ENCODE peak calls at places on chromosome 3, in nine cellular contexts. E, X, B, Q, R, D, I, K and A are unnamed samples. For H3K4me1, the result is how much of the 10 kb centered on the place peaks cover.

GRCh38 chr3:169243122-169243521 is 420.4 kb downstream of the MECOM start:
- DNase-seq in Q (no peak), E (no peak), D (no peak), X (peak), I (no peak), R (no peak), B (no peak), K (no peak), A (no peak)

GRCh38 chr3:88005066-88005465 is 53.7 kb downstream of the CGGBP1 start:
- DNase-seq in B (no peak), R (peak), X (peak), D (no peak), I (peak), E (peak), Q (no peak), K (no peak), A (no peak)

GRCh38 chr3:106025151-106025722 is 156.4 kb upstream of the CBLB start:
- DNase-seq in K (no peak), B (no peak), I (no peak), Q (no peak), X (peak), D (no peak), E (no peak), R (peak), A (peak)

GRCh38 chr3:23258110-23258509 is 55.0 kb downstream of the UBE2E2 start:
- DNase-seq in X (peak), K (no peak), D (no peak), B (no peak), Q (no peak), I (no peak), R (peak), E (no peak), A (no peak)

GRCh38 chr3:190566043-190566933 is 52.4 kb downstream of the IL1RAP start:
- DNase-seq in E (peak), X (peak), K (no peak), D (peak), I (peak), Q (no peak), B (peak), R (peak), A (peak)

GRCh38 chr3:172749201-172749965 is 1.1 kb upstream of the ECT2 start:
- DNase-seq in D (no peak), I (peak), Q (no peak), B (no peak), K (no peak), X (peak), E (peak), R (peak), A (no peak)

GRCh38 chr3:13432093-13432492 is 12.0 kb upstream of the NUP210 start:
- DNase-seq in K (no peak), R (no peak), I (no peak), D (no peak), X (no peak), Q (no peak), E (no peak), B (no peak), A (no peak)

GRCh38 chr3:127822166-127822835 is at the start of gene MGLL:
- DNase-seq in D (no peak), B (no peak), E (peak), X (peak), Q (peak), R (peak), I (peak), K (no peak), A (peak)

GRCh38 chr3:65732060-65732933 is 306.4 kb downstream of the MAGI1 start:
- DNase-seq in R (peak), D (peak), B (no peak), K (peak), E (peak), I (peak), X (peak), Q (peak), A (no peak)

GRCh38 chr3:140384028-140384771 is 293.7 kb upstream of the TRIM42 start:
- DNase-seq in X (no peak), R (no peak), Q (no peak), I (no peak), K (no peak), B (no peak), E (no peak), D (no peak), A (no peak)

GRCh38 chr3:104437891-104438290 is 928.8 kb upstream of the ALCAM start:
- DNase-seq in K (no peak), E (no peak), R (peak), I (peak), X (peak), B (no peak), Q (no peak), D (peak), A (no peak)

GRCh38 chr3:117074833-117075232 is 365.3 kb downstream of the TUSC7 start:
- DNase-seq in X (peak), B (no peak), K (no peak), E (no peak), I (no peak), Q (no peak), D (no peak), R (peak), A (no peak)

GRCh38 chr3:27557411-27557810 is 73.2 kb upstream of the SLC4A7 start:
- DNase-seq in B (no peak), X (no peak), K (no peak), I (no peak), Q (no peak), E (no peak), R (peak), D (no peak), A (no peak)

GRCh38 chr3:39378092-39378491 is 5.1 kb upstream of the SLC25A38 start:
- DNase-seq in R (peak), B (no peak), D (peak), X (peak), I (peak), K (peak), Q (peak), E (peak), A (no peak)

GRCh38 chr3:149717391-149718056 is 34.8 kb downstream of the COMMD2 start:
- DNase-seq in K (peak), Q (peak), B (peak), E (peak), D (peak), R (peak), X (peak), I (peak), A (no peak)

GRCh38 chr3:17157713-17158112 is 273.0 kb downstream of the PLCL2 start:
- DNase-seq in E (peak), D (no peak), I (no peak), B (no peak), X (peak), R (peak), K (no peak), Q (no peak), A (no peak)

GRCh38 chr3:94961423-94962100 is 898.7 kb downstream of the NSUN3 start:
- DNase-seq in D (no peak), Q (no peak), E (no peak), X (no peak), R (no peak), I (no peak), K (no peak), B (no peak), A (no peak)

GRCh38 chr3:58946875-58947274 is 103.0 kb downstream of the CFAP20DC start:
- DNase-seq in Q (no peak), K (no peak), E (no peak), I (no peak), D (no peak), X (no peak), B (no peak), R (no peak), A (no peak)

GRCh38 chr3:33144433-33144832 is 30.6 kb downstream of the CRTAP start:
- DNase-seq in R (no peak), K (peak), X (no peak), Q (no peak), E (peak), D (peak), I (peak), B (no peak), A (no peak)

GRCh38 chr3:46905191-46905560 is 27.7 kb downstream of the PTH1R start:
- DNase-seq in X (no peak), B (no peak), E (no peak), I (no peak), R (no peak), Q (no peak), K (no peak), D (no peak), A (peak)

GRCh38 chr3:124263168-124263567 is 271.2 kb upstream of the ROPN1 start:
- DNase-seq in D (no peak), R (peak), E (peak), K (no peak), I (no peak), Q (no peak), B (no peak), X (peak), A (no peak)

GRCh38 chr3:186664506-186664905 is 1.3 kb upstream of the HRG start:
- DNase-seq in E (no peak), R (no peak), X (no peak), B (no peak), D (peak), K (no peak), Q (no peak), I (peak), A (no peak)

GRCh38 chr3:51637144-51637940 is 33.7 kb upstream of the TEX264 start:
- DNase-seq in I (no peak), K (no peak), B (no peak), R (no peak), Q (no peak), E (no peak), D (no peak), X (no peak), A (no peak)

GRCh38 chr3:158057666-158058065 is 48.6 kb downstream of the SHOX2 start:
- DNase-seq in B (no peak), I (no peak), R (peak), E (no peak), X (no peak), D (no peak), Q (no peak), K (no peak), A (no peak)

GRCh38 chr3:122560680-122561079 is 3.4 kb downstream of the PARP9 start:
- DNase-seq in I (peak), D (no peak), Q (no peak), R (peak), X (peak), B (no peak), E (peak), K (no peak), A (no peak)

GRCh38 chr3:13049400-13049799 is 23.8 kb downstream of the IQSEC1 start:
- DNase-seq in I (no peak), K (no peak), Q (no peak), X (no peak), E (no peak), R (no peak), D (no peak), B (no peak), A (no peak)

GRCh38 chr3:64490180-64490579 is 197.6 kb downstream of the ADAMTS9 start:
- DNase-seq in D (no peak), E (no peak), X (no peak), K (no peak), B (no peak), I (no peak), R (no peak), Q (no peak), A (no peak)

GRCh38 chr3:184574552-184575430 is 13.2 kb downstream of the EPHB3 start:
- DNase-seq in I (peak), X (no peak), B (no peak), E (no peak), K (no peak), R (no peak), D (peak), Q (no peak), A (no peak)

GRCh38 chr3:194877311-194878119 is 191.8 kb downstream of the FAM43A start:
- DNase-seq in B (no peak), D (no peak), E (no peak), Q (no peak), I (no peak), X (no peak), K (no peak), R (peak), A (no peak)
- H3K4me1 ChIP-seq in B (under half), D (under half), E (under half), Q (under half), I (under half), X (under half), K (under half), R (under half), A (under half)

GRCh38 chr3:43287514-43287913 is 1.2 kb downstream of the SNRK start:
- DNase-seq in B (no peak), D (no peak), X (peak), Q (no peak), E (no peak), R (peak), K (no peak), I (peak), A (no peak)

GRCh38 chr3:43286115-43286885 is at the start of gene SNRK:
- DNase-seq in K (peak), D (peak), R (peak), E (peak), B (peak), Q (peak), X (peak), I (peak), A (peak)

GRCh38 chr3:43288366-43288765 is 2.0 kb downstream of the SNRK start:
- DNase-seq in D (no peak), K (no peak), I (no peak), R (peak), X (peak), E (no peak), B (no peak), Q (no peak), A (no peak)

GRCh38 chr3:43285644-43286043 is 696 bp upstream of the SNRK start:
- DNase-seq in I (peak), X (no peak), K (no peak), E (no peak), R (no peak), B (peak), D (no peak), Q (peak), A (no peak)

GRCh38 chr3:43286886-43287301 is 554 bp downstream of the SNRK start:
- DNase-seq in K (no peak), B (no peak), D (no peak), X (no peak), I (peak), R (peak), Q (no peak), E (peak), A (no peak)
- H3K4me1 ChIP-seq in K (under half), B (under half), D (under half), X (under half), I (under half), R (under half), Q (under half), E (under half), A (under half)

GRCh38 chr3:53160335-53160659 is 712 bp upstream of the PRKCD start:
- DNase-seq in I (no peak), E (no peak), Q (no peak), B (no peak), X (no peak), K (no peak), D (no peak), R (no peak), A (no peak)

GRCh38 chr3:53160660-53161344 is at the start of gene PRKCD:
- DNase-seq in B (peak), R (peak), I (peak), E (peak), K (peak), D (peak), X (peak), Q (peak), A (peak)

GRCh38 chr3:53157974-53158580 is 2.9 kb upstream of the PRKCD start:
- DNase-seq in Q (no peak), E (no peak), I (no peak), R (no peak), X (no peak), D (no peak), K (no peak), B (no peak), A (no peak)

GRCh38 chr3:53159415-53160135 is 1.4 kb upstream of the PRKCD start:
- DNase-seq in D (no peak), K (no peak), E (peak), I (peak), Q (no peak), R (no peak), X (no peak), B (no peak), A (no peak)

DNA sequence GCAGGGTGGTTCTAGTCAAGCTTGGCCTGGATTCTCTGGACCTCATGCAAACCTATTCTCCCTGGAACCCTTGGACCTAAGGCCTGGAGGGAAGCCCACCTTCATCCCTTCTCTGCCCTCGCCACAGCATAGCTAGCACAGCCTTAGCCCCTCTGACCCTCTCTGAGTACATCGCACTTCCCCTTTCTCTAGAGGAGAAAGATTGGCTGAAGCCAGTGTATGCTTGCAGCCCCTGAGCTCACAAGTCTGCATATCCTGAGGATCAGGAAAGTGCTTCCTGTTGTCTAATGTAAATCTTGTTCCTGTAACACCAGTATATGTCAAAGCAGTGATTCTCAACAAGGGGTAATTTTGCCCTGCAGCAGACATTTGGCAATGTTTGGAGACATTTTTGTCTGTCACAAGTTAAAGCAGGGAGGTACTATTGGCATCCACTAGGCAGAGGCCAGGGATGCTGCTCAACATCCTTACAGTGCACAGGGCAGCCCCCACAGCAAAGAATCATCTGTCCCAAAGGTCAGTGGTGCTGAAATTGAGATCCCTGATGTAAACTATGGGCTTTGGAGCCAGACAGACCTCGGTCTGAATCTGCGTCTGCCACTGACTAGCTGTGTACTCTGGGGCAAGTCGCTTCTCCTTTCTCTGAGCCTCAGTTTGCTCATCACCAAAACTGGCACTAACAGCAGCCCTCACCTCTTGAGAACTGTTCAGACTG is 2.2 kb upstream of the PRKCD start:
- DNase-seq in Q (no peak), K (no peak), R (no peak), B (no peak), E (no peak), D (no peak), I (no peak), X (no peak), A (no peak)
- H3K4me1 ChIP-seq in Q (under half), K (under half), R (under half), B (under half), E (under half), D (under half), I (under half), X (under half), A (half or more)

DNA sequence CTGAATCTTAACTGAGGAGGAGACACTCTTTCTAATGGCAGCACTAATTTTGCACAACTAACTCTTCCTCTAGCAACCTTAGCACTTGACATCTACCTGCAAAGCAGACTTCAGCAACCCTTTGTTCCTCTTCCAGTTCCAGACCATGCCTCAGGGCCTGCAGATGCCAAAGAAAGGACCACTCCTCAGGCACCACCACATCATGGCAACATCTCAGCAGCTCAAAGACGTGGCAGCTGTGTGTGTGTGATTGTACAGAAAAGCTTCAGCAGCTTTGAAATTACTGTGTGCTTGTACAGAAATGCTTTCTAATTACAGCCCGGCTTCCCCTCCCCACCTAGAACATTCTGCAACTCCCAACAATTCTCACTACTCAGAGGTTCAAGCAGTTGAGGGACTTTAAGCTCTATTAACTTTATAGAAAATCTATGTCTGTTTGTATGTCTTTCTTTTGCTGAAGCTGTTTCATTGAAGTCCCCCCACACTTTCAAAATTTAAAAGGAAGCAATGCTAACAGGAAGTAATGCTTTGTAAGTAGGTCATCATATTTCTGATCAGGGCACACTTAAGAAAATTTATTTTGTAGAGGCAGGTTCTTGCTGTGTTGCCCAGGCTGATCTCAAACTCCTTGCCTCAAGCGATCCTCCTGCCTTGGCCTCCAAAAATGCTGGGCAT is 115.2 kb downstream of the CD47 start:
- DNase-seq in K (no peak), B (no peak), D (no peak), X (no peak), R (no peak), I (no peak), E (no peak), Q (no peak), A (no peak)
- H3K4me1 ChIP-seq in K (under half), B (under half), D (under half), X (under half), R (under half), I (under half), E (under half), Q (under half), A (under half)

GRCh38 chr3:110174908-110175307 is 837.6 kb upstream of the DPPA4 start:
- DNase-seq in K (no peak), E (no peak), D (no peak), X (peak), R (peak), I (no peak), B (no peak), Q (no peak), A (no peak)
- H3K4me1 ChIP-seq in K (under half), E (under half), D (under half), X (under half), R (under half), I (under half), B (under half), Q (under half), A (under half)

DNA sequence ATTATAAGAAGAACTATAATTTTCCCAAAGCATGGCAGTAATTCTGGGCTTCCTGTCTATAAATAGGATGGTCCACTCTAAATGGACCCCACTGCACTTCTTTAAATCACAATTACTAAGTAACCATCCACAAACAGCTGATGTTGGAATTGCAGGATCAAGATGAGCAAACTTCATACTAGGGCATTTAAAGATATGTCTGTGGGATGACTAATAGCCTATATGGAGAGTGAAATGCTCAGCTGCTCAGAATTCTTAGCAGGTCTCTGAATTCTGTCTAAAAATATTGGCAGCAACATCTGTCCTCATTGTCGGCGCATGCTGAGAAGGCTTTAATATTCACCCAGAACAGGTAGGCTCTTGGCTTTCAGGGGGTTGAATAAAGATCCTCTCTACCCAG is 140.4 kb downstream of the SATB1 start:
- DNase-seq in K (no peak), E (no peak), B (no peak), Q (no peak), D (no peak), R (peak), I (no peak), X (no peak), A (no peak)
- H3K4me1 ChIP-seq in K (under half), E (under half), B (under half), Q (under half), D (under half), R (under half), I (under half), X (under half), A (under half)